ENCODE peak calls at places on chromosomes 7 and 10, in nine cellular contexts. I, R, N, T, K, L, U, W and C are unnamed samples. For H3K27me3, the result is how much of the 10 kb centered on the place peaks cover.

GRCh38 chr7:129853661-129854268 is 99.0 kb downstream of the UBE2H start:
- DNase-seq in I (no peak), R (no peak), N (no peak), T (no peak), K (no peak), L (peak), U (no peak), W (no peak), C (no peak)

GRCh38 chr10:24916365-24916764 is 36.0 kb downstream of the PRTFDC1 start:
- DNase-seq in I (no peak), R (no peak), N (no peak), T (no peak), K (no peak), L (no peak), U (no peak), W (no peak), C (no peak)

GRCh38 chr10:88243847-88244730 is 339.0 kb downstream of the RNLS start:
- DNase-seq in I (peak), R (no peak), N (no peak), T (peak), K (no peak), L (peak), U (peak), W (no peak), C (peak)

GRCh38 chr10:62081322-62081945 is 179.9 kb downstream of the ARID5B start:
- DNase-seq in I (no peak), R (no peak), N (no peak), T (no peak), K (no peak), L (no peak), U (no peak), W (no peak), C (no peak)

GRCh38 chr10:4280481-4281206 is 495.6 kb upstream of the KLF6 start:
- DNase-seq in I (no peak), R (no peak), N (no peak), T (no peak), K (no peak), L (peak), U (no peak), W (no peak), C (no peak)

GRCh38 chr10:99913831-99914235 is 95.9 kb downstream of the DNMBP start:
- DNase-seq in I (no peak), R (no peak), N (no peak), T (no peak), K (no peak), L (no peak), U (peak), W (no peak), C (peak)

GRCh38 chr10:104246981-104247380 is 7.7 kb upstream of the GSTO1 start:
- DNase-seq in I (no peak), R (no peak), N (no peak), T (no peak), K (no peak), L (no peak), U (no peak), W (no peak), C (no peak)

GRCh38 chr7:77439572-77439971 is 23.4 kb upstream of the GSAP start:
- DNase-seq in I (peak), R (no peak), N (no peak), T (peak), K (peak), L (no peak), U (peak), W (no peak), C (peak)

GRCh38 chr10:108784534-108784933 is 1138.8 kb downstream of the XPNPEP1 start:
- DNase-seq in I (no peak), R (no peak), N (no peak), T (no peak), K (no peak), L (no peak), U (no peak), W (no peak), C (no peak)

GRCh38 chr10:108783897-108784296 is 1139.4 kb downstream of the XPNPEP1 start:
- DNase-seq in I (no peak), R (no peak), N (no peak), T (no peak), K (no peak), L (peak), U (peak), W (no peak), C (no peak)

GRCh38 chr10:108782411-108782810 is 1140.9 kb downstream of the XPNPEP1 start:
- DNase-seq in I (no peak), R (no peak), N (no peak), T (no peak), K (no peak), L (no peak), U (no peak), W (no peak), C (no peak)

GRCh38 chr10:108787932-108788331 is 1135.4 kb downstream of the XPNPEP1 start:
- DNase-seq in I (no peak), R (no peak), N (no peak), T (no peak), K (no peak), L (peak), U (no peak), W (no peak), C (no peak)

DNA sequence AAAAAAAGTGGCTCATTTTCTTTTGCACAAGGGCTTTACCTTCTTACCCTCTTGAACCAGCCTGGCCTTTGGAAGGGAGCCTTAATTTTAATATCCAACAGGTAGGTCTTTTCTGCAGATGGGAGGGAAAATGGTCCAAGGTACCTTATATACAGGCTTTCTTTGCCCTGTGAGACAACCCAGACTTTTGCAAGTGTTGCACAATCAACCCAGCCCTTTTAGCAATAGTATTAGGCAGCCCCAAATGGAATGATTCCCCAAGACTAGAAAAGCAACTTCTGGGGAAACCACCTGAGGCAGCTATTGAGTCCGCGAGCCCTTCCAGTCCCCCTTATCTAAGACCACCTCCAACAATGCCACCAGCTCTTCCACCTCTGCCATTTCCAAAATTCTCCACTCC is 1138.3 kb downstream of the XPNPEP1 start:
- DNase-seq in I (no peak), R (no peak), N (no peak), T (no peak), K (no peak), L (no peak), U (no peak), W (no peak), C (no peak)
- H3K27ac ChIP-seq in I (no peak), R (no peak), N (no peak), T (no peak), K (no peak), L (no peak), U (no peak), W (no peak), C (no peak)

GRCh38 chr10:59562126-59562525 is 147.5 kb downstream of the SLC16A9 start:
- DNase-seq in I (no peak), R (no peak), N (no peak), T (no peak), K (no peak), L (no peak), U (no peak), W (no peak), C (no peak)

GRCh38 chr10:59561397-59562121 is 148.1 kb downstream of the SLC16A9 start:
- DNase-seq in I (no peak), R (no peak), N (no peak), T (no peak), K (peak), L (no peak), U (no peak), W (no peak), C (no peak)

GRCh38 chr10:59560990-59561389 is 148.7 kb downstream of the SLC16A9 start:
- DNase-seq in I (no peak), R (no peak), N (no peak), T (no peak), K (no peak), L (no peak), U (no peak), W (no peak), C (no peak)

GRCh38 chr10:59558066-59558465 is 151.6 kb downstream of the SLC16A9 start:
- DNase-seq in I (no peak), R (no peak), N (no peak), T (no peak), K (no peak), L (no peak), U (no peak), W (no peak), C (no peak)

GRCh38 chr10:59560161-59560560 is 149.5 kb downstream of the SLC16A9 start:
- DNase-seq in I (no peak), R (no peak), N (no peak), T (no peak), K (no peak), L (no peak), U (no peak), W (no peak), C (no peak)
- H3K27me3 ChIP-seq in I (under half), R (under half), N (under half), T (under half), K (under half), L (under half), U (under half), W (under half), C (under half)

GRCh38 chr10:26212511-26212910 is 4.1 kb upstream of the GAD2 start:
- DNase-seq in I (no peak), R (no peak), N (no peak), T (no peak), K (no peak), L (no peak), U (no peak), W (no peak), C (no peak)

GRCh38 chr10:26214004-26214403 is 2.6 kb upstream of the GAD2 start:
- DNase-seq in I (no peak), R (no peak), N (no peak), T (no peak), K (no peak), L (no peak), U (no peak), W (no peak), C (no peak)

GRCh38 chr10:26214538-26215461 is 1.8 kb upstream of the GAD2 start:
- DNase-seq in I (no peak), R (no peak), N (no peak), T (no peak), K (no peak), L (no peak), U (no peak), W (no peak), C (no peak)

GRCh38 chr10:26213157-26213780 is 3.3 kb upstream of the GAD2 start:
- DNase-seq in I (no peak), R (no peak), N (no peak), T (no peak), K (no peak), L (no peak), U (no peak), W (no peak), C (no peak)

GRCh38 chr10:26211781-26212444 is 4.7 kb upstream of the GAD2 start:
- DNase-seq in I (no peak), R (no peak), N (no peak), T (no peak), K (no peak), L (no peak), U (peak), W (no peak), C (no peak)
- H3K4me3 ChIP-seq in I (no peak), R (no peak), N (no peak), T (no peak), K (no peak), L (no peak), U (no peak), W (no peak), C (no peak)

GRCh38 chr10:93456480-93456879 is 25.7 kb downstream of the MYOF start:
- DNase-seq in I (no peak), R (peak), N (no peak), T (no peak), K (no peak), L (no peak), U (no peak), W (no peak), C (no peak)
- H3K27ac ChIP-seq in I (no peak), R (peak), N (no peak), T (peak), K (no peak), L (peak), U (peak), W (no peak), C (peak)

GRCh38 chr10:35911954-35912353 is 269.9 kb upstream of the FZD8 start:
- DNase-seq in I (no peak), R (no peak), N (no peak), T (no peak), K (no peak), L (no peak), U (no peak), W (no peak), C (no peak)
- H3K27me3 ChIP-seq in I (under half), R (under half), N (under half), T (under half), K (under half), L (under half), U (under half), W (under half), C (under half)

GRCh38 chr7:47039899-47040298 is 542.0 kb downstream of the TNS3 start:
- DNase-seq in I (no peak), R (no peak), N (no peak), T (no peak), K (no peak), L (no peak), U (no peak), W (no peak), C (no peak)

GRCh38 chr7:47038621-47039020 is 543.3 kb downstream of the TNS3 start:
- DNase-seq in I (no peak), R (no peak), N (no peak), T (no peak), K (no peak), L (no peak), U (no peak), W (no peak), C (no peak)

GRCh38 chr7:47037607-47038006 is 544.3 kb downstream of the TNS3 start:
- DNase-seq in I (no peak), R (no peak), N (no peak), T (no peak), K (no peak), L (no peak), U (no peak), W (no peak), C (no peak)

GRCh38 chr7:47040795-47041194 is 541.1 kb downstream of the TNS3 start:
- DNase-seq in I (no peak), R (no peak), N (no peak), T (no peak), K (no peak), L (peak), U (no peak), W (no peak), C (no peak)

DNA sequence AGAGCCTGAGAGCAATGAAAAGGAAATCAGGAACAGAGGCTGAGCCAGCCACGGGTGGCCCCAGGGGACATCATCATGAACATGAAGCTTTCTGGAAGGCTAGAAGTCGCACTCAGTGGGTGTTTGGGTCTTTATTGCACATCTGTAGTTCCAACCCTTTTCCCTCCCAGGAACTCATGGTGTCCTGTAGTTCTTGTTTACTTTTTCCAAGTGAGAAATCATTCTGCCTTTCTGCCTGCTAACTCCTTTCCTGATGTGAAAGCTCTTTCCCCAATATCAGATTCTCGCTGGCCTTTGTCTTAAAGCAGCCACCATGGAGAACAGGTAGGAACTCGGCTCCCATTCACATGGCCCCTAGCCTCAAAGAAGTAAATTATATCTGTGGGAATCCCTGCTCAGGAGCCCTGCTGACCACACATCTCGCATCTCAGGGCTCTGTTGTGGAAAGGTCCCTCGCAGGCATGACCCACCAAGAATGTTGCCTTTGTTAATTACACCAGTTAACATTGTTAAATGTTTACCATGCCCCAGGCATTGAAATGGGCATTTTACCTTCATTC is 542.7 kb downstream of the TNS3 start:
- DNase-seq in I (no peak), R (no peak), N (no peak), T (no peak), K (no peak), L (no peak), U (no peak), W (no peak), C (no peak)
- H3K4me3 ChIP-seq in I (no peak), R (no peak), N (no peak), T (no peak), K (no peak), L (no peak), U (no peak), W (no peak), C (no peak)

GRCh38 chr10:78757542-78757941 is 311.2 kb upstream of the ZMIZ1 start:
- DNase-seq in I (no peak), R (no peak), N (no peak), T (no peak), K (no peak), L (peak), U (peak), W (no peak), C (no peak)

GRCh38 chr10:78755877-78756455 is 312.8 kb upstream of the ZMIZ1 start:
- DNase-seq in I (no peak), R (no peak), N (no peak), T (no peak), K (no peak), L (no peak), U (no peak), W (no peak), C (no peak)

GRCh38 chr10:78755075-78755695 is 313.6 kb upstream of the ZMIZ1 start:
- DNase-seq in I (no peak), R (no peak), N (no peak), T (no peak), K (no peak), L (no peak), U (no peak), W (no peak), C (no peak)

GRCh38 chr10:78758176-78758575 is 310.6 kb upstream of the ZMIZ1 start:
- DNase-seq in I (no peak), R (no peak), N (no peak), T (no peak), K (no peak), L (no peak), U (no peak), W (no peak), C (no peak)

GRCh38 chr10:78756604-78757442 is 311.9 kb upstream of the ZMIZ1 start:
- DNase-seq in I (peak), R (peak), N (no peak), T (peak), K (peak), L (peak), U (peak), W (no peak), C (peak)
- H3K27ac ChIP-seq in I (peak), R (peak), N (no peak), T (peak), K (no peak), L (peak), U (peak), W (no peak), C (peak)

GRCh38 chr7:36775061-36775631 is 50.9 kb upstream of the AOAH start:
- DNase-seq in I (no peak), R (no peak), N (no peak), T (no peak), K (no peak), L (no peak), U (no peak), W (no peak), C (no peak)
- H3K27me3 ChIP-seq in I (under half), R (under half), N (under half), T (under half), K (under half), L (under half), U (under half), W (under half), C (under half)

GRCh38 chr7:19110778-19111175 is 6.7 kb downstream of the TWIST1 start:
- DNase-seq in I (no peak), R (no peak), N (no peak), T (no peak), K (no peak), L (no peak), U (no peak), W (no peak), C (no peak)
- H3K4me3 ChIP-seq in I (no peak), R (no peak), N (no peak), T (no peak), K (no peak), L (no peak), U (no peak), W (no peak), C (no peak)